ENCODE peak calls at places on chromosomes 13 and 19, in four cellular contexts. H is smooth muscle cell of the brain vasculature, S is BE2C, I is germinal center. P is an unnamed sample.

GRCh38 chr19:21434967-21435544 is 38.1 kb downstream of the ZNF493 start:
- DNase-seq in H (no peak), S (no peak), I (no peak), P (no peak)

GRCh38 chr19:55099557-55100506 is 17.6 kb downstream of the PPP1R12C start:
- DNase-seq in H (no peak), S (no peak), I (no peak), P (peak)

GRCh38 chr19:10946964-10947657 is 13.7 kb upstream of the SMARCA4 start:
- DNase-seq in H (no peak), S (no peak), I (no peak), P (no peak)

GRCh38 chr19:15453906-15454305 is 4.2 kb upstream of the WIZ start:
- DNase-seq in H (no peak), S (no peak), I (no peak), P (no peak)

GRCh38 chr19:1312732-1313694 is 27.3 kb downstream of the EFNA2 start:
- DNase-seq in H (peak), S (peak), I (no peak), P (no peak)

GRCh38 chr13:51724721-51725120 is 79.2 kb downstream of the DHRS12 start:
- DNase-seq in H (no peak), S (no peak), I (no peak), P (no peak)

GRCh38 chr13:80436571-80437169 is 95.7 kb upstream of the SPRY2 start:
- DNase-seq in H (no peak), S (peak), I (no peak), P (no peak)

GRCh38 chr13:95002126-95002525 is 289.8 kb upstream of the SOX21 start:
- DNase-seq in H (no peak), S (no peak), I (no peak), P (no peak)

GRCh38 chr19:1355258-1355973 is 28.3 kb upstream of the NDUFS7 start:
- DNase-seq in H (no peak), S (no peak), I (no peak), P (no peak)

GRCh38 chr19:44611812-44612295 is 1.5 kb upstream of the IGSF23 start:
- DNase-seq in H (no peak), S (no peak), I (no peak), P (no peak)

GRCh38 chr13:88411696-88412095 is 740.5 kb downstream of the SLITRK5 start:
- DNase-seq in H (no peak), S (no peak), I (no peak), P (no peak)

GRCh38 chr19:15871570-15871969 is 26.3 kb downstream of the CYP4F2 start:
- DNase-seq in H (no peak), S (no peak), I (peak), P (no peak)

GRCh38 chr13:25044071-25044470 is 51.9 kb upstream of the PABPC3 start:
- DNase-seq in H (no peak), S (no peak), I (no peak), P (peak)

GRCh38 chr19:2766594-2767372 is 16.3 kb downstream of the SGTA start:
- DNase-seq in H (no peak), S (no peak), I (no peak), P (no peak)

GRCh38 chr13:27533155-27533643 is 82.8 kb upstream of the MTIF3 start:
- DNase-seq in H (peak), S (peak), I (peak), P (peak)